ENCODE peak calls at places on chromosome 13, in ten cellular contexts. One of them, this sample, is unnamed.

GRCh38 chr13:111853766-111854165 is 213.2 kb upstream of the SOX1 start:
- DNase-seq in globus pallidus: no peak
- DNase-seq in Right ventricle myocardium inferior: no peak
- DNase-seq in EL: no peak
- DNase-seq in naive B cell: no peak
- DNase-seq in T-cell: no peak
- DNase-seq in activated gamma-delta T cell treated with Interleukin-2 at 50 U/mL for 16 hours: no peak
- DNase-seq in NCI-H69: peak
- DNase-seq in HS-27A: no peak
- DNase-seq in SHP77: peak
- DNase-seq in this sample: no peak

GRCh38 chr13:25468330-25469178 is 96.8 kb downstream of the ATP8A2 start:
- DNase-seq in globus pallidus: peak
- DNase-seq in Right ventricle myocardium inferior: no peak
- DNase-seq in EL: peak
- DNase-seq in naive B cell: no peak
- DNase-seq in T-cell: no peak
- DNase-seq in activated gamma-delta T cell treated with Interleukin-2 at 50 U/mL for 16 hours: no peak
- DNase-seq in NCI-H69: peak
- DNase-seq in HS-27A: no peak
- DNase-seq in SHP77: no peak
- DNase-seq in this sample: no peak

GRCh38 chr13:52847322-52847681 is 1.1 kb downstream of the PCDH8 start:
- DNase-seq in globus pallidus: no peak
- DNase-seq in Right ventricle myocardium inferior: no peak
- DNase-seq in EL: no peak
- DNase-seq in naive B cell: no peak
- DNase-seq in T-cell: no peak
- DNase-seq in activated gamma-delta T cell treated with Interleukin-2 at 50 U/mL for 16 hours: no peak
- DNase-seq in NCI-H69: no peak
- DNase-seq in HS-27A: no peak
- DNase-seq in SHP77: no peak
- DNase-seq in this sample: no peak

GRCh38 chr13:71906438-71906837 is 39.4 kb upstream of the DACH1 start:
- DNase-seq in globus pallidus: no peak
- DNase-seq in Right ventricle myocardium inferior: no peak
- DNase-seq in EL: no peak
- DNase-seq in naive B cell: no peak
- DNase-seq in T-cell: no peak
- DNase-seq in activated gamma-delta T cell treated with Interleukin-2 at 50 U/mL for 16 hours: no peak
- DNase-seq in NCI-H69: no peak
- DNase-seq in HS-27A: no peak
- DNase-seq in SHP77: no peak
- DNase-seq in this sample: no peak

GRCh38 chr13:100875392-100876043 is 200.9 kb upstream of the TMTC4 start:
- DNase-seq in globus pallidus: no peak
- DNase-seq in Right ventricle myocardium inferior: no peak
- DNase-seq in EL: peak
- DNase-seq in naive B cell: no peak
- DNase-seq in T-cell: no peak
- DNase-seq in activated gamma-delta T cell treated with Interleukin-2 at 50 U/mL for 16 hours: no peak
- DNase-seq in NCI-H69: no peak
- DNase-seq in HS-27A: peak
- DNase-seq in SHP77: no peak
- DNase-seq in this sample: no peak

GRCh38 chr13:98839826-98840769 is 87.6 kb upstream of the SLC15A1 start:
- DNase-seq in globus pallidus: peak
- DNase-seq in Right ventricle myocardium inferior: peak
- DNase-seq in EL: peak
- DNase-seq in naive B cell: no peak
- DNase-seq in T-cell: peak
- DNase-seq in activated gamma-delta T cell treated with Interleukin-2 at 50 U/mL for 16 hours: peak
- DNase-seq in NCI-H69: peak
- DNase-seq in HS-27A: no peak
- DNase-seq in SHP77: peak
- DNase-seq in this sample: peak

GRCh38 chr13:37132211-37132610 is 26.7 kb upstream of the CSNK1A1L start:
- DNase-seq in globus pallidus: no peak
- DNase-seq in Right ventricle myocardium inferior: no peak
- DNase-seq in EL: no peak
- DNase-seq in naive B cell: no peak
- DNase-seq in T-cell: no peak
- DNase-seq in activated gamma-delta T cell treated with Interleukin-2 at 50 U/mL for 16 hours: no peak
- DNase-seq in NCI-H69: no peak
- DNase-seq in HS-27A: no peak
- DNase-seq in SHP77: no peak
- DNase-seq in this sample: no peak

GRCh38 chr13:36571444-36571843 is 102.4 kb upstream of the SERTM1 start:
- DNase-seq in globus pallidus: no peak
- DNase-seq in Right ventricle myocardium inferior: no peak
- DNase-seq in EL: no peak
- DNase-seq in naive B cell: no peak
- DNase-seq in T-cell: no peak
- DNase-seq in activated gamma-delta T cell treated with Interleukin-2 at 50 U/mL for 16 hours: no peak
- DNase-seq in NCI-H69: peak
- DNase-seq in HS-27A: no peak
- DNase-seq in SHP77: peak
- DNase-seq in this sample: no peak

GRCh38 chr13:27280009-27280646 is 9.5 kb downstream of the RASL11A start:
- DNase-seq in globus pallidus: no peak
- DNase-seq in Right ventricle myocardium inferior: no peak
- DNase-seq in EL: peak
- DNase-seq in naive B cell: no peak
- DNase-seq in T-cell: no peak
- DNase-seq in activated gamma-delta T cell treated with Interleukin-2 at 50 U/mL for 16 hours: no peak
- DNase-seq in NCI-H69: peak
- DNase-seq in HS-27A: no peak
- DNase-seq in SHP77: no peak
- DNase-seq in this sample: no peak

GRCh38 chr13:18212873-18213272 is 968.8 kb downstream of the TUBA3C start:
- DNase-seq in globus pallidus: peak
- DNase-seq in Right ventricle myocardium inferior: peak
- DNase-seq in EL: peak
- DNase-seq in naive B cell: no peak
- DNase-seq in T-cell: no peak
- DNase-seq in activated gamma-delta T cell treated with Interleukin-2 at 50 U/mL for 16 hours: no peak
- DNase-seq in NCI-H69: no peak
- DNase-seq in HS-27A: no peak
- DNase-seq in SHP77: no peak
- DNase-seq in this sample: no peak

GRCh38 chr13:96581741-96582140 is 412.5 kb downstream of the OXGR1 start:
- DNase-seq in globus pallidus: no peak
- DNase-seq in Right ventricle myocardium inferior: no peak
- DNase-seq in EL: no peak
- DNase-seq in naive B cell: no peak
- DNase-seq in T-cell: no peak
- DNase-seq in activated gamma-delta T cell treated with Interleukin-2 at 50 U/mL for 16 hours: no peak
- DNase-seq in NCI-H69: no peak
- DNase-seq in HS-27A: no peak
- DNase-seq in SHP77: no peak
- DNase-seq in this sample: no peak

GRCh38 chr13:88526186-88526852 is 855.1 kb downstream of the SLITRK5 start:
- DNase-seq in globus pallidus: no peak
- DNase-seq in Right ventricle myocardium inferior: no peak
- DNase-seq in EL: no peak
- DNase-seq in naive B cell: no peak
- DNase-seq in T-cell: no peak
- DNase-seq in activated gamma-delta T cell treated with Interleukin-2 at 50 U/mL for 16 hours: no peak
- DNase-seq in NCI-H69: peak
- DNase-seq in HS-27A: no peak
- DNase-seq in SHP77: no peak
- DNase-seq in this sample: no peak

GRCh38 chr13:110161112-110161897 is 145.7 kb downstream of the COL4A1 start:
- DNase-seq in globus pallidus: no peak
- DNase-seq in Right ventricle myocardium inferior: peak
- DNase-seq in EL: no peak
- DNase-seq in naive B cell: no peak
- DNase-seq in T-cell: no peak
- DNase-seq in activated gamma-delta T cell treated with Interleukin-2 at 50 U/mL for 16 hours: no peak
- DNase-seq in NCI-H69: no peak
- DNase-seq in HS-27A: no peak
- DNase-seq in SHP77: no peak
- DNase-seq in this sample: no peak

GRCh38 chr13:109026266-109026665 is 396.9 kb downstream of the MYO16 start:
- DNase-seq in globus pallidus: no peak
- DNase-seq in Right ventricle myocardium inferior: no peak
- DNase-seq in EL: no peak
- DNase-seq in naive B cell: no peak
- DNase-seq in T-cell: no peak
- DNase-seq in activated gamma-delta T cell treated with Interleukin-2 at 50 U/mL for 16 hours: no peak
- DNase-seq in NCI-H69: no peak
- DNase-seq in HS-27A: no peak
- DNase-seq in SHP77: no peak
- DNase-seq in this sample: no peak

GRCh38 chr13:34867590-34867989 is 74.5 kb upstream of the NBEA start:
- DNase-seq in globus pallidus: no peak
- DNase-seq in Right ventricle myocardium inferior: no peak
- DNase-seq in EL: peak
- DNase-seq in naive B cell: no peak
- DNase-seq in T-cell: no peak
- DNase-seq in activated gamma-delta T cell treated with Interleukin-2 at 50 U/mL for 16 hours: no peak
- DNase-seq in NCI-H69: no peak
- DNase-seq in HS-27A: no peak
- DNase-seq in SHP77: no peak
- DNase-seq in this sample: no peak

GRCh38 chr13:59776924-59777690 is 386.6 kb downstream of the DIAPH3 start:
- DNase-seq in globus pallidus: no peak
- DNase-seq in Right ventricle myocardium inferior: no peak
- DNase-seq in EL: peak
- DNase-seq in naive B cell: no peak
- DNase-seq in T-cell: no peak
- DNase-seq in activated gamma-delta T cell treated with Interleukin-2 at 50 U/mL for 16 hours: no peak
- DNase-seq in NCI-H69: no peak
- DNase-seq in HS-27A: peak
- DNase-seq in SHP77: no peak
- DNase-seq in this sample: no peak

GRCh38 chr13:45510671-45511070 is 45.9 kb downstream of the COG3 start:
- DNase-seq in globus pallidus: no peak
- DNase-seq in Right ventricle myocardium inferior: no peak
- DNase-seq in EL: no peak
- DNase-seq in naive B cell: no peak
- DNase-seq in T-cell: no peak
- DNase-seq in activated gamma-delta T cell treated with Interleukin-2 at 50 U/mL for 16 hours: no peak
- DNase-seq in NCI-H69: peak
- DNase-seq in HS-27A: no peak
- DNase-seq in SHP77: no peak
- DNase-seq in this sample: no peak

GRCh38 chr13:114066956-114067355 is 65.5 kb downstream of the RASA3 start:
- DNase-seq in globus pallidus: no peak
- DNase-seq in Right ventricle myocardium inferior: no peak
- DNase-seq in EL: no peak
- DNase-seq in naive B cell: no peak
- DNase-seq in T-cell: no peak
- DNase-seq in activated gamma-delta T cell treated with Interleukin-2 at 50 U/mL for 16 hours: no peak
- DNase-seq in NCI-H69: no peak
- DNase-seq in HS-27A: no peak
- DNase-seq in SHP77: no peak
- DNase-seq in this sample: no peak

GRCh38 chr13:41152005-41152404 is 19.4 kb upstream of the KBTBD6 start:
- DNase-seq in globus pallidus: no peak
- DNase-seq in Right ventricle myocardium inferior: no peak
- DNase-seq in EL: no peak
- DNase-seq in naive B cell: no peak
- DNase-seq in T-cell: no peak
- DNase-seq in activated gamma-delta T cell treated with Interleukin-2 at 50 U/mL for 16 hours: no peak
- DNase-seq in NCI-H69: no peak
- DNase-seq in HS-27A: no peak
- DNase-seq in SHP77: no peak
- DNase-seq in this sample: no peak

GRCh38 chr13:24997367-24997967 is 98.5 kb upstream of the PABPC3 start:
- DNase-seq in globus pallidus: no peak
- DNase-seq in Right ventricle myocardium inferior: no peak
- DNase-seq in EL: peak
- DNase-seq in naive B cell: peak
- DNase-seq in T-cell: no peak
- DNase-seq in activated gamma-delta T cell treated with Interleukin-2 at 50 U/mL for 16 hours: peak
- DNase-seq in NCI-H69: peak
- DNase-seq in HS-27A: no peak
- DNase-seq in SHP77: no peak
- DNase-seq in this sample: peak

GRCh38 chr13:95677564-95678386 is 836 bp downstream of the DNAJC3 start:
- DNase-seq in globus pallidus: no peak
- DNase-seq in Right ventricle myocardium inferior: no peak
- DNase-seq in EL: peak
- DNase-seq in naive B cell: no peak
- DNase-seq in T-cell: no peak
- DNase-seq in activated gamma-delta T cell treated with Interleukin-2 at 50 U/mL for 16 hours: no peak
- DNase-seq in NCI-H69: peak
- DNase-seq in HS-27A: peak
- DNase-seq in SHP77: no peak
- DNase-seq in this sample: no peak

GRCh38 chr13:97068964-97069815 is 74.9 kb upstream of the OXGR1 start:
- DNase-seq in globus pallidus: no peak
- DNase-seq in Right ventricle myocardium inferior: no peak
- DNase-seq in EL: no peak
- DNase-seq in naive B cell: no peak
- DNase-seq in T-cell: no peak
- DNase-seq in activated gamma-delta T cell treated with Interleukin-2 at 50 U/mL for 16 hours: no peak
- DNase-seq in NCI-H69: peak
- DNase-seq in HS-27A: no peak
- DNase-seq in SHP77: peak
- DNase-seq in this sample: no peak

GRCh38 chr13:96141032-96141431 is 51.1 kb downstream of the HS6ST3 start:
- DNase-seq in globus pallidus: peak
- DNase-seq in Right ventricle myocardium inferior: no peak
- DNase-seq in EL: peak
- DNase-seq in naive B cell: no peak
- DNase-seq in T-cell: no peak
- DNase-seq in activated gamma-delta T cell treated with Interleukin-2 at 50 U/mL for 16 hours: no peak
- DNase-seq in NCI-H69: peak
- DNase-seq in HS-27A: no peak
- DNase-seq in SHP77: peak
- DNase-seq in this sample: peak

GRCh38 chr13:40692946-40693345 is 26.5 kb upstream of the FOXO1 start:
- DNase-seq in globus pallidus: no peak
- DNase-seq in Right ventricle myocardium inferior: no peak
- DNase-seq in EL: peak
- DNase-seq in naive B cell: no peak
- DNase-seq in T-cell: no peak
- DNase-seq in activated gamma-delta T cell treated with Interleukin-2 at 50 U/mL for 16 hours: no peak
- DNase-seq in NCI-H69: no peak
- DNase-seq in HS-27A: no peak
- DNase-seq in SHP77: no peak
- DNase-seq in this sample: no peak

GRCh38 chr13:48580185-48580803 is 47.4 kb upstream of the RCBTB2 start:
- DNase-seq in globus pallidus: peak
- DNase-seq in Right ventricle myocardium inferior: no peak
- DNase-seq in EL: peak
- DNase-seq in naive B cell: peak
- DNase-seq in T-cell: peak
- DNase-seq in activated gamma-delta T cell treated with Interleukin-2 at 50 U/mL for 16 hours: peak
- DNase-seq in NCI-H69: peak
- DNase-seq in HS-27A: no peak
- DNase-seq in SHP77: peak
- DNase-seq in this sample: peak

GRCh38 chr13:99357149-99357596 is 50.0 kb upstream of the GPR183 start:
- DNase-seq in globus pallidus: no peak
- DNase-seq in Right ventricle myocardium inferior: no peak
- DNase-seq in EL: peak
- DNase-seq in naive B cell: no peak
- DNase-seq in T-cell: no peak
- DNase-seq in activated gamma-delta T cell treated with Interleukin-2 at 50 U/mL for 16 hours: peak
- DNase-seq in NCI-H69: no peak
- DNase-seq in HS-27A: no peak
- DNase-seq in SHP77: no peak
- DNase-seq in this sample: no peak

GRCh38 chr13:98856983-98857382 is 104.5 kb upstream of the SLC15A1 start:
- DNase-seq in globus pallidus: peak
- DNase-seq in Right ventricle myocardium inferior: no peak
- DNase-seq in EL: no peak
- DNase-seq in naive B cell: no peak
- DNase-seq in T-cell: no peak
- DNase-seq in activated gamma-delta T cell treated with Interleukin-2 at 50 U/mL for 16 hours: no peak
- DNase-seq in NCI-H69: no peak
- DNase-seq in HS-27A: no peak
- DNase-seq in SHP77: no peak
- DNase-seq in this sample: peak

GRCh38 chr13:45446181-45446580 is 18.6 kb upstream of the COG3 start:
- DNase-seq in globus pallidus: no peak
- DNase-seq in Right ventricle myocardium inferior: no peak
- DNase-seq in EL: peak
- DNase-seq in naive B cell: no peak
- DNase-seq in T-cell: no peak
- DNase-seq in activated gamma-delta T cell treated with Interleukin-2 at 50 U/mL for 16 hours: no peak
- DNase-seq in NCI-H69: no peak
- DNase-seq in HS-27A: peak
- DNase-seq in SHP77: no peak
- DNase-seq in this sample: no peak